ENCODE peak calls at places on chromosomes 4 and X, in seven cellular contexts. C, V, U, E, F, W and T are unnamed samples.

GRCh38 chr4:36244257-36245084 is at the start of gene ARAP2:
- DNase-seq in C (peak; percentile 78), V (peak; percentile 2), U (peak; percentile 32), E (peak; percentile 73), F (peak; percentile 51), W (peak; percentile 63), T (peak; percentile 14)

GRCh38 chr4:27666943-27667342 is 806.3 kb downstream of the STIM2 start:
- DNase-seq in C (no peak), V (no peak), U (peak; percentile 46), E (no peak), F (no peak), W (peak; percentile 48), T (no peak)

GRCh38 chr4:185346975-185347601 is 48.6 kb downstream of the LRP2BP start:
- DNase-seq in C (no peak), V (peak; percentile 10), U (peak; percentile 5), E (no peak), F (no peak), W (no peak), T (no peak)

GRCh38 chr4:165947019-165947418 is 74.0 kb downstream of the TLL1 start:
- DNase-seq in C (no peak), V (no peak), U (no peak), E (no peak), F (no peak), W (no peak), T (no peak)

GRCh38 chr4:13860126-13860525 is 232.6 kb upstream of the BOD1L1 start:
- DNase-seq in C (no peak), V (peak; percentile 8), U (peak; percentile 24), E (no peak), F (no peak), W (no peak), T (peak; percentile 12)

GRCh38 chrX:135644624-135645023 is 68.8 kb upstream of the CT45A1 start:
- DNase-seq in C (no peak), V (no peak), U (no peak), E (no peak), F (no peak), W (no peak), T (no peak)

GRCh38 chr4:168421055-168421454 is 59.2 kb downstream of the DDX60L start:
- DNase-seq in C (no peak), V (no peak), U (no peak), E (no peak), F (no peak), W (no peak), T (no peak)

GRCh38 chr4:15117270-15117946 is 115.1 kb downstream of the CPEB2 start:
- DNase-seq in C (no peak), V (no peak), U (no peak), E (no peak), F (no peak), W (no peak), T (no peak)

GRCh38 chrX:20267924-20268701 is 1.4 kb upstream of the RPS6KA3 start:
- DNase-seq in C (peak; percentile 6), V (peak; percentile 41), U (no peak), E (peak; percentile 55), F (no peak), W (peak; percentile 33), T (peak; percentile 28)

GRCh38 chrX:115330498-115331138 is 41.1 kb downstream of the LUZP4 start:
- DNase-seq in C (no peak), V (peak; percentile 81), U (peak; percentile 61), E (peak; percentile 23), F (no peak), W (peak; percentile 70), T (peak; percentile 79)

GRCh38 chr4:7324651-7325121 is 110.0 kb downstream of the PSAPL1 start:
- DNase-seq in C (no peak), V (no peak), U (no peak), E (no peak), F (no peak), W (no peak), T (no peak)

GRCh38 chr4:173493041-173493440 is 37.0 kb downstream of the HAND2 start:
- DNase-seq in C (no peak), V (no peak), U (no peak), E (no peak), F (no peak), W (no peak), T (no peak)

GRCh38 chrX:40166582-40166981 is 68.8 kb upstream of the BCOR start:
- DNase-seq in C (no peak), V (peak; percentile 56), U (no peak), E (no peak), F (no peak), W (no peak), T (no peak)

GRCh38 chr4:623914-624626 is 1.3 kb upstream of the PDE6B start:
- DNase-seq in C (no peak), V (no peak), U (no peak), E (no peak), F (no peak), W (no peak), T (no peak)

GRCh38 chrX:485368-485767 is 98.7 kb upstream of the PPP2R3B start:
- DNase-seq in C (no peak), V (no peak), U (no peak), E (no peak), F (no peak), W (no peak), T (no peak)

GRCh38 chrX:153981231-153981630 is 8.7 kb downstream of the TMEM187 start:
- DNase-seq in C (no peak), V (no peak), U (no peak), E (no peak), F (no peak), W (no peak), T (no peak)

GRCh38 chr4:168028970-168029610 is 63.2 kb upstream of the ANXA10 start:
- DNase-seq in C (no peak), V (no peak), U (peak; percentile 37), E (no peak), F (no peak), W (no peak), T (no peak)

GRCh38 chr4:2794707-2795557 is 2.0 kb downstream of the SH3BP2 start:
- DNase-seq in C (no peak), V (peak; percentile 90), U (peak; percentile 69), E (peak; percentile 17), F (no peak), W (peak; percentile 74), T (peak; percentile 86)

GRCh38 chr4:95548738-95549245 is at the start of gene UNC5C:
- DNase-seq in C (no peak), V (peak; percentile 92), U (peak; percentile 66), E (peak; percentile 16), F (no peak), W (peak; percentile 89), T (peak; percentile 85)

GRCh38 chr4:56048621-56049427 is 100.1 kb downstream of the CEP135 start:
- DNase-seq in C (peak; percentile 47), V (peak; percentile 75), U (peak; percentile 54), E (peak; percentile 19), F (no peak), W (peak; percentile 76), T (peak; percentile 69)

GRCh38 chr4:173246719-173247118 is 78.1 kb downstream of the GALNT7 start:
- DNase-seq in C (no peak), V (no peak), U (no peak), E (no peak), F (no peak), W (no peak), T (no peak)

GRCh38 chr4:120692964-120693363 is 229.6 kb downstream of the PRDM5 start:
- DNase-seq in C (no peak), V (peak; percentile 92), U (peak; percentile 79), E (no peak), F (no peak), W (no peak), T (peak; percentile 95)

GRCh38 chrX:133994576-133994975 is 9.2 kb upstream of the GPC3 start:
- DNase-seq in C (no peak), V (peak; percentile 23), U (no peak), E (no peak), F (no peak), W (no peak), T (peak; percentile 12)

GRCh38 chrX:120801426-120801825 is 74.2 kb downstream of the CT47B1 start:
- DNase-seq in C (no peak), V (no peak), U (no peak), E (no peak), F (no peak), W (no peak), T (no peak)

GRCh38 chr4:4872148-4872903 is 12.9 kb downstream of the MSX1 start:
- DNase-seq in C (no peak), V (no peak), U (no peak), E (no peak), F (no peak), W (no peak), T (no peak)